ENCODE peak calls at places on chromosomes 4 and X, in six cellular contexts. T, F, J, R, M and Q are unnamed samples.
A peak's percentile ranks its signal among the peaks of the same experiment; 100 is the strongest.

GRCh38 chr4:86174496-86174895 is 185.4 kb downstream of the MAPK10 start:
- DNase-seq in M (no peak), R (no peak), T (no peak), F (no peak), J (no peak), Q (no peak)

GRCh38 chr4:4386296-4386735 is 586 bp upstream of the NSG1 start:
- DNase-seq in R (no peak), M (peak; percentile 76), F (peak; percentile 68), T (peak; percentile 59), J (peak; percentile 29), Q (peak; percentile 75)

GRCh38 chrX:39777623-39778025 is 320.1 kb downstream of the BCOR start:
- DNase-seq in J (no peak), M (no peak), F (no peak), T (no peak), R (no peak), Q (no peak)

GRCh38 chrX:138745215-138745614 is 33.7 kb upstream of the FGF13 start:
- DNase-seq in F (no peak), J (no peak), T (no peak), R (peak; percentile 19), M (peak; percentile 78), Q (no peak)

GRCh38 chr4:110622841-110623709 is at the start of gene PITX2:
- DNase-seq in T (peak; percentile 70), J (peak; percentile 97), R (peak; percentile 66), M (peak; percentile 99), F (peak; percentile 98), Q (peak; percentile 86)

GRCh38 chrX:67544281-67544680 is 460 bp downstream of the AR start:
- DNase-seq in T (no peak), F (peak; percentile 79), R (peak; percentile 23), J (peak; percentile 66), M (peak; percentile 31), Q (peak; percentile 78)

GRCh38 chr4:102564399-102564921 is 63.3 kb downstream of the NFKB1 start:
- DNase-seq in F (no peak), T (no peak), J (no peak), M (no peak), R (no peak), Q (no peak)

GRCh38 chr4:8694226-8694625 is 101.7 kb downstream of the CPZ start:
- DNase-seq in T (no peak), R (peak; percentile 4), M (no peak), J (no peak), F (peak; percentile 38), Q (no peak)

GRCh38 chrX:97200454-97200853 is 316.7 kb downstream of the RPA4 start:
- DNase-seq in T (no peak), J (no peak), R (no peak), F (no peak), M (peak; percentile 59), Q (no peak)

GRCh38 chrX:154115750-154116149 is 18.2 kb upstream of the MECP2 start:
- DNase-seq in R (no peak), J (no peak), T (no peak), M (no peak), F (no peak), Q (no peak)

GRCh38 chrX:94058728-94059382 is 384.8 kb downstream of the FAM133A start:
- DNase-seq in T (peak; percentile 51), R (no peak), F (no peak), J (no peak), M (peak; percentile 54), Q (no peak)

GRCh38 chr4:39699676-39700409 is 1.9 kb downstream of the UBE2K start:
- DNase-seq in F (peak; percentile 80), J (no peak), M (no peak), R (no peak), T (no peak), Q (no peak)
- H3K4me1 ChIP-seq in F (peaks cover 32% of the 10 kb centered on the region), J (peaks cover 23% of the 10 kb centered on the region), M (peaks cover 20% of the 10 kb centered on the region), R (no peaks in the 10 kb centered on the region), T (peaks cover 17% of the 10 kb centered on the region), Q (no peaks in the 10 kb centered on the region)

DNA sequence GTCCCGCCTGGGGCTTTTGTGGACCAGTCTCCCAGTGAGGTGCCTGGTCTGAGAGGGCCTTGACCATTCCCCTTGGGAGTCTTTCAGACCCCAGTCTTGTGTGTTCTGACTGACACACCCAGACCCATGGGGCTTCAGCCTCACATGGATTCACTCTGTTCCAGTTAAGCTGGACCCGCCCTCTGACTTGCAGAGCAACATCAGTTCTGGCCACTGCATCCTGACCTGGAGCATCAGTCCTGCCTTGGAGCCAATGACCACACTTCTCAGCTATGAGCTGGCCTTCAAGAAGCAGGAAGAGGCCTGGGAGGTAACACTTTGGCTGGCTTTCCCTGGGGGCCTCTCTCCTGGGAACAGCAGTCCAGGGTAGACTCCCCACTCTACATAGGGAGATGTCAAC is 6.8 kb downstream of the IL9R start:
- DNase-seq in T (no peak), M (no peak), F (peak; percentile 65), J (no peak), R (no peak), Q (no peak)
- H3K4me1 ChIP-seq in T (no peaks in the 10 kb centered on the region), M (no peaks in the 10 kb centered on the region), F (no peaks in the 10 kb centered on the region), J (no peaks in the 10 kb centered on the region), R (no peaks in the 10 kb centered on the region), Q (no peaks in the 10 kb centered on the region)

GRCh38 chr4:41380758-41381157 is 124.0 kb downstream of the UCHL1 start:
- DNase-seq in F (no peak), J (no peak), T (no peak), M (no peak), R (no peak), Q (no peak)

GRCh38 chr4:41389356-41389755 is 132.6 kb downstream of the UCHL1 start:
- DNase-seq in J (no peak), M (no peak), T (no peak), R (no peak), F (no peak), Q (no peak)

GRCh38 chr4:41385486-41385885 is 128.8 kb downstream of the UCHL1 start:
- DNase-seq in T (no peak), R (no peak), J (no peak), F (no peak), M (no peak), Q (no peak)

GRCh38 chr4:41381384-41381783 is 124.7 kb downstream of the UCHL1 start:
- DNase-seq in T (no peak), R (no peak), F (no peak), J (no peak), M (no peak), Q (no peak)

GRCh38 chr4:41384992-41385391 is 128.3 kb downstream of the UCHL1 start:
- DNase-seq in R (peak; percentile 69), T (peak; percentile 94), F (no peak), J (peak; percentile 83), M (no peak), Q (peak; percentile 60)
- H3K4me1 ChIP-seq in R (no peaks in the 10 kb centered on the region), T (peaks cover 3% of the 10 kb centered on the region), F (no peaks in the 10 kb centered on the region), J (peaks cover 44% of the 10 kb centered on the region), M (no peaks in the 10 kb centered on the region), Q (peaks cover 8% of the 10 kb centered on the region)

DNA sequence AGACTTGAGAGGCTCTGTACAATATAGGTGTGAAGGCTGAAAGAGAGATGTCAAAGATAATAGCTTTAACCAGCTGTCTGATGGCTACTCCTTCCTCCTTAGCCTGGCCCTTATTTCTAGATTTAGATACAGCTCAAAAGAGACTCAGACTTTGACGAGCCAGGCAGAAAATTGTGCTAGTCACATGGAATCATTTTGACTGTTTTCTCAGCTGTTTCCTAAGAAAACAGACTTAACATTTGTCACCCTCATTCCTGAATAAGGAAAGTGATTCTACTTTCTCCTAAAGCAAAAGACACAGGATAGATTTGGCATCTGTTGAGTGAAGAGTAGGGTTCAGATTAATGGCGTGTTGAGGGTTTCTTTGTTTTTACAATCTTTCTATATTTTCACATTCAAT is 340.7 kb downstream of the DHX15 start:
- DNase-seq in R (no peak), T (no peak), M (no peak), F (no peak), J (no peak), Q (no peak)
- H3K4me1 ChIP-seq in R (peaks cover 7% of the 10 kb centered on the region), T (no peaks in the 10 kb centered on the region), M (peaks cover 17% of the 10 kb centered on the region), F (no peaks in the 10 kb centered on the region), J (peaks cover 24% of the 10 kb centered on the region), Q (no peaks in the 10 kb centered on the region)